ENCODE peak calls at places on chromosomes 16 and 17, in four cellular contexts. H is mucosa of descending colon; D is stimulated activated naive B cell treated with anti-CD40 and anti-IgM and Interleukin-4, amounts not matched to agents 10 μg/mL and 1 μg/mL and 100 μg/mL, for 72 hours; S is activated T-cell treated with anti-CD3 and anti-CD28 coated beads for 24 hours. O is an unnamed sample.

GRCh38 chr17:55639096-55639495 is 83.6 kb downstream of the TMEM100 start:
- DNase-seq in H (no peak), D (no peak), S (no peak), O (no peak)

GRCh38 chr16:12344577-12345343 is 368.2 kb downstream of the SNX29 start:
- DNase-seq in D (no peak), S (no peak), H (no peak), O (no peak)

GRCh38 chr17:7213895-7214299 is 5.7 kb downstream of the DLG4 start:
- DNase-seq in H (peak; percentile 81), D (no peak), S (no peak), O (peak; percentile 71)

GRCh38 chr16:1152651-1153259 is at the start of gene CACNA1H:
- DNase-seq in S (peak; percentile 36), D (no peak), H (peak; percentile 21), O (no peak)

GRCh38 chr17:27630607-27631408 is at the start of gene LGALS9:
- DNase-seq in S (peak; percentile 7), D (no peak), H (peak; percentile 87), O (peak; percentile 75)

GRCh38 chr17:74670329-74670728 is 42.4 kb downstream of the CD300LF start:
- DNase-seq in D (no peak), H (no peak), S (no peak), O (no peak)

GRCh38 chr17:46110219-46110618 is 83.0 kb downstream of the KANSL1 start:
- DNase-seq in S (no peak), D (no peak), H (no peak), O (no peak)

GRCh38 chr17:78528541-78528940 is 48.7 kb downstream of the DNAH17 start:
- DNase-seq in H (peak; percentile 14), S (no peak), D (no peak), O (no peak)

GRCh38 chr17:40314557-40314953 is 5.6 kb downstream of the RARA start:
- DNase-seq in S (peak; percentile 76), D (peak; percentile 81), H (peak; percentile 82), O (peak; percentile 95)

GRCh38 chr16:86899757-86900156 is 321.4 kb downstream of the FOXL1 start:
- DNase-seq in D (no peak), H (no peak), S (no peak), O (no peak)